ENCODE peak calls at places on chromosomes 7 and 10, in five cellular contexts. P is heart right ventricle, E is lung, M is IMR-90, K is esophagus muscularis mucosa. N is an unnamed sample.

GRCh38 chr10:29849434-29849833 is 210.0 kb downstream of the JCAD start:
- DNase-seq in P (no peak), E (no peak), M (peak), K (no peak), N (peak)

GRCh38 chr7:136874393-136875032 is 6.1 kb downstream of the CHRM2 start:
- DNase-seq in P (no peak), E (no peak), M (peak), K (no peak), N (peak)

GRCh38 chr7:131188367-131189339 is 139.0 kb upstream of the MKLN1 start:
- DNase-seq in P (no peak), E (no peak), M (peak), K (no peak), N (peak)

GRCh38 chr7:21355406-21355874 is 72.4 kb upstream of the SP4 start:
- DNase-seq in P (no peak), E (no peak), M (no peak), K (no peak), N (no peak)

GRCh38 chr7:28076421-28077163 is 104.0 kb downstream of the JAZF1 start:
- DNase-seq in P (no peak), E (no peak), M (no peak), K (no peak), N (no peak)

GRCh38 chr10:29811751-29812427 is 177.1 kb upstream of the SVIL start:
- DNase-seq in P (no peak), E (no peak), M (peak), K (no peak), N (peak)

GRCh38 chr10:126518186-126519080 is 130.2 kb upstream of the ADAM12 start:
- DNase-seq in P (no peak), E (no peak), M (no peak), K (no peak), N (no peak)

GRCh38 chr10:113842171-113842570 is 11.7 kb downstream of the DCLRE1A start:
- DNase-seq in P (no peak), E (no peak), M (no peak), K (no peak), N (no peak)

GRCh38 chr10:12572281-12572680 is 222.9 kb downstream of the CAMK1D start:
- DNase-seq in P (no peak), E (no peak), M (no peak), K (no peak), N (no peak)

GRCh38 chr10:49187950-49188761 is at the start of gene TMEM273:
- DNase-seq in P (peak), E (peak), M (no peak), K (peak), N (no peak)

GRCh38 chr10:22436526-22436892 is 91.2 kb downstream of the SPAG6 start:
- DNase-seq in P (no peak), E (peak), M (no peak), K (no peak), N (no peak)

GRCh38 chr7:117755136-117755535 is 118.1 kb downstream of the CTTNBP2 start:
- DNase-seq in P (no peak), E (no peak), M (no peak), K (no peak), N (no peak)

GRCh38 chr10:13987472-13987871 is 343.3 kb downstream of the FRMD4A start:
- DNase-seq in P (no peak), E (no peak), M (peak), K (no peak), N (no peak)

GRCh38 chr7:1017586-1018333 is 26.6 kb upstream of the GPR146 start:
- DNase-seq in P (no peak), E (no peak), M (no peak), K (no peak), N (no peak)

GRCh38 chr7:138979226-138979979 is 1.8 kb downstream of the KIAA1549 start:
- DNase-seq in P (no peak), E (no peak), M (peak), K (no peak), N (peak)

GRCh38 chr10:103197177-103197576 is 4.1 kb upstream of the NT5C2 start:
- DNase-seq in P (peak), E (peak), M (peak), K (no peak), N (no peak)

GRCh38 chr10:50312464-50313437 is 61.4 kb upstream of the ASAH2 start:
- DNase-seq in P (no peak), E (no peak), M (peak), K (no peak), N (no peak)

GRCh38 chr7:149729983-149730801 is 43.2 kb downstream of the ZNF467 start:
- DNase-seq in P (peak), E (no peak), M (no peak), K (no peak), N (no peak)

GRCh38 chr10:128964100-128964403 is 503.0 kb upstream of the MGMT start:
- DNase-seq in P (no peak), E (no peak), M (no peak), K (no peak), N (no peak)

GRCh38 chr10:84076540-84077195 is 62.6 kb upstream of the GHITM start:
- DNase-seq in P (no peak), E (no peak), M (peak), K (peak), N (peak)

GRCh38 chr10:43039629-43040481 is 37.0 kb upstream of the RET start:
- DNase-seq in P (no peak), E (no peak), M (no peak), K (peak), N (peak)

GRCh38 chr10:43318456-43318855 is 51.6 kb upstream of the RASGEF1A start:
- DNase-seq in P (no peak), E (no peak), M (no peak), K (no peak), N (no peak)

GRCh38 chr7:158187055-158187770 is 400.4 kb downstream of the PTPRN2 start:
- DNase-seq in P (no peak), E (no peak), M (no peak), K (no peak), N (no peak)

GRCh38 chr10:110056822-110057221 is 49.0 kb downstream of the ADD3 start:
- DNase-seq in P (no peak), E (no peak), M (peak), K (no peak), N (no peak)

GRCh38 chr7:28550580-28551205 is 138.4 kb downstream of the CREB5 start:
- DNase-seq in P (no peak), E (no peak), M (no peak), K (no peak), N (no peak)

GRCh38 chr7:73369009-73369408 is 41.0 kb downstream of the FKBP6 start:
- DNase-seq in P (no peak), E (no peak), M (no peak), K (no peak), N (no peak)

GRCh38 chr7:68684246-68684850 is 913.9 kb upstream of the AUTS2 start:
- DNase-seq in P (no peak), E (no peak), M (peak), K (no peak), N (peak)

GRCh38 chr7:150927157-150927953 is 50.8 kb downstream of the KCNH2 start:
- DNase-seq in P (no peak), E (no peak), M (no peak), K (no peak), N (no peak)

GRCh38 chr7:157676001-157676400 is 339.2 kb downstream of the DNAJB6 start:
- DNase-seq in P (no peak), E (no peak), M (no peak), K (no peak), N (no peak)

GRCh38 chr10:93954726-93955363 is 38.9 kb upstream of the PLCE1 start:
- DNase-seq in P (no peak), E (no peak), M (peak), K (no peak), N (no peak)

GRCh38 chr10:122373713-122374112 is 795 bp upstream of the PLEKHA1 start:
- DNase-seq in P (no peak), E (no peak), M (peak), K (no peak), N (no peak)

GRCh38 chr7:127598318-127598717 is 4.8 kb downstream of the FSCN3 start:
- DNase-seq in P (no peak), E (no peak), M (no peak), K (no peak), N (peak)

GRCh38 chr7:33645096-33645495 is 260.2 kb upstream of the BMPER start:
- DNase-seq in P (no peak), E (no peak), M (no peak), K (no peak), N (no peak)

GRCh38 chr10:9596368-9596920 is 1421.2 kb upstream of the CELF2 start:
- DNase-seq in P (no peak), E (no peak), M (peak), K (no peak), N (no peak)

GRCh38 chr7:102289051-102289450 is 2.4 kb downstream of the SH2B2 start:
- DNase-seq in P (no peak), E (no peak), M (no peak), K (no peak), N (no peak)
- H3K4me3 ChIP-seq in P (no peak), E (no peak), M (no peak), K (no peak), N (no peak)

GRCh38 chr10:132408367-132408781 is 11.4 kb downstream of the PWWP2B start:
- DNase-seq in P (peak), E (no peak), M (no peak), K (no peak), N (no peak)
- H3K27ac ChIP-seq in P (peak), E (no peak), M (peak), K (peak), N (peak)

GRCh38 chr10:115093776-115094361 is 704 bp downstream of the ATRNL1 start:
- DNase-seq in P (no peak), E (no peak), M (no peak), K (no peak), N (no peak)

GRCh38 chr10:115093286-115093775 is at the start of gene ATRNL1:
- DNase-seq in P (peak), E (no peak), M (no peak), K (no peak), N (peak)

GRCh38 chr10:115094605-115095004 is 1.4 kb downstream of the ATRNL1 start:
- DNase-seq in P (no peak), E (no peak), M (no peak), K (no peak), N (no peak)

GRCh38 chr10:115092555-115093285 is 445 bp upstream of the ATRNL1 start:
- DNase-seq in P (peak), E (no peak), M (peak), K (no peak), N (peak)

GRCh38 chr10:115092258-115092554 is 959 bp upstream of the ATRNL1 start:
- DNase-seq in P (no peak), E (no peak), M (no peak), K (no peak), N (peak)
- H3K4me3 ChIP-seq in P (peak), E (peak), M (peak), K (peak), N (peak)

DNA sequence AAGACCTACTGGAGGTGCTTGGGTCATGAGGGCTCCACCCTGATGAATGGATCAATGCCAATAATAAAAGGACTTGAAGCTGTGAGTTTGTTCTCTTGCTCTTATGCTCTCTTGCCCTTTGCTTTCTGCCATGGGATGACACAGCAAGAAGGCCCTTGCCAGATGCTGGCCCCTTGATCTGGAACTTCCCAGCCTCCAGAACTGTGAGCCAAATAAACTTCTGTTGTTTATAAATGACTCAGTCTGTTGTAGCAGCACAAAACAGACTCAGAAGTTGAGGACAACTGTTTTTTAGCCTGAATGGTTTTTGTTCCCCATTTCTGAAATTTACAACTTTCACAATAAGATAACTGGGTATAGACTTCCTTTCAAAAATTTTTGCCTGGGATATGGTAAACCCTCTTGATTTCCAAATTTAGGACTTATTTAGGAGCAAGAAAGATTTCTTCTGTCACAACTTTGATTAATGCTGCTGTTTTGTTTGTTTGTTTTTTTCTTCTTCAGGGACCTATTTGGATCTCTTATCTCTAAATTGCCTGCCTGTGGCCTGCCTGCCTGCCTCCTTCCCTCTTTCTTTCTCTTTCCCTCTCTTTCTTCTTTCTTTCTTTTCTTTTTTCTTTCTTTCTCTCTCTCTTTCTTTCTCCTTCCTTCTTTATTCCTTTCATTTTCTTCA is 12.1 kb downstream of the ENTPD1 start:
- DNase-seq in P (peak), E (no peak), M (peak), K (no peak), N (no peak)
- H3K27ac ChIP-seq in P (peak), E (no peak), M (peak), K (peak), N (no peak)

GRCh38 chr10:119337223-119337622 is 129.9 kb downstream of the GRK5 start:
- DNase-seq in P (no peak), E (no peak), M (no peak), K (no peak), N (no peak)
- H3K4me3 ChIP-seq in P (no peak), E (no peak), M (no peak), K (no peak), N (no peak)

DNA sequence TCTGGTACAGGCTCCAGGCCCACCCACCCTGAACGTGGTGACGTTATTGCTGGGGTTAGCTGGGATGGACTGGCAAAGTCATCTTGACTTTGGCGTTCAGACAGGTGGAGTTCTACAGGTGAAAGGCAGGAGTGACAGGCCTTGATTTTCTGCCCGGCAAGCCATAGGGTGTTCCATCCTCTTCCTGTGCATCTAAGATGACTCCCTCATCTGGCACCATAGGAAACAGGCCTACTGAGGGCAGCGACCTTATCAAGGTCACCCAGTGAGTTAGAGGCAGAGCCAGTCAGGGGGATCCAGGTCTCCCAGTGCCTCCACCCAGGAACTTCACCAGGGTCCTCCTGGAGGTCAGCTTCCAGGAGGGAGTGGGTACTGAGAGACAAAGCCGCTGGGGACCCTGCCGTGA is 41.6 kb downstream of the HK1 start:
- DNase-seq in P (no peak), E (no peak), M (no peak), K (no peak), N (no peak)
- H3K27ac ChIP-seq in P (peak), E (peak), M (peak), K (peak), N (peak)

DNA sequence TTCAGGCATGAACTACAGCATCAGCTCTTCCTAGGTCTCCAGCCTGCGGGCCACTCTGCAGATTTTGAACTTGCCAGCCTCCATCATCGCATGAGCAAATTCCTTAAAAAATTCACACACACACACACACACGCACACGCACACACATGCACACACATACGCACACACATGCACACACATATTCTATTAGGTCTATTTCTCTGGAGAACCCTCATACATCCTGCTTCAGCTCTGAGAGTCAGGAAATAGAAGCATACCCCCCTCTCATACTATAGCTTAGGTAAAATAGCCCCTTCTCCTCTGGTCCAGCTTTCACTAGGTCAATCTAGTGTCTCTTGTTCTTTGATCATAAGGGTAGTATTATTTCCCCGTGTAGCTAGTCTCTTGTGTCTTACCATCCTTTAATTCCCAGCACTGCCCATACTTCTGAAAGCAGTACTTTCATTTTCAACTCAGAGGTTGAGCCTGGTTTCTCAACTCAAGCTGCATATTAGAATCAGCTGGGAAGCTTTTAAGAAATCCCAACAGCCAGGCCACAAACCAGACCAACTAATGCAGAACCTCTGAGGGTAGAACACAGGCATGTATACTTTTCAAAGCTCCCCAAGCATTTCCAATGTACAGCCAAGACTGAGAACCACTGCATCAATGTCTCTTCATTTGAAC is 30.9 kb upstream of the ITGB8 start:
- DNase-seq in P (no peak), E (no peak), M (peak), K (no peak), N (no peak)
- H3K4me3 ChIP-seq in P (no peak), E (no peak), M (no peak), K (no peak), N (no peak)

DNA sequence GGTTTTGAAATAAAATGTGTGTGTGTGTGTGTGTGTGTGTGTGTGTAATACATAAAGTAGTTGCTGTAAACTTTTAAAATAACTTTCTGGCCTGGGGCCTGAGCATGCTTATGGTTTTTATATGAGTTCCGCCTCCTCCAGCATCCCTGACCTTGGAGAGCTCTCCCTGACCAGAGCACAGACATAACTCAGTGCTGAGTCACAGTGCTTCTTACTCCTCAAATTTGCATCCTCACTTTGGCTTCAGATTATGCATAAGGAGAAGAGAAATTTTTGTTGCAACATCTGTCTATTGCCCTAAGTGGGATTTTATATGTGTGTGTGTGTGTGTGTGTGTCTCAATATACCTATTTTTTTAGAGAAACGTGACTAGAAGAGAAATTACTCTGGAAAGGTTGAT is 200.8 kb downstream of the ELMO1 start:
- DNase-seq in P (no peak), E (no peak), M (peak), K (no peak), N (no peak)
- H3K27ac ChIP-seq in P (no peak), E (no peak), M (no peak), K (no peak), N (no peak)

GRCh38 chr10:27256299-27256698 is 15.7 kb upstream of the ACBD5 start:
- DNase-seq in P (no peak), E (no peak), M (no peak), K (no peak), N (no peak)

GRCh38 chr10:27258838-27259532 is 18.4 kb upstream of the ACBD5 start:
- DNase-seq in P (no peak), E (no peak), M (no peak), K (no peak), N (peak)

GRCh38 chr10:27256790-27257189 is 16.2 kb upstream of the ACBD5 start:
- DNase-seq in P (no peak), E (no peak), M (no peak), K (no peak), N (peak)

GRCh38 chr10:27258492-27258837 is 17.9 kb upstream of the ACBD5 start:
- DNase-seq in P (no peak), E (no peak), M (no peak), K (no peak), N (no peak)
- H3K4me3 ChIP-seq in P (peak), E (peak), M (no peak), K (peak), N (peak)

GRCh38 chr10:71754562-71754961 is 18.8 kb downstream of the VSIR start:
- DNase-seq in P (no peak), E (no peak), M (no peak), K (no peak), N (no peak)
- H3K27ac ChIP-seq in P (peak), E (no peak), M (no peak), K (peak), N (no peak)

N was measured in A673.